ENCODE peak calls at places on chromosomes 13 and 19, in seven cellular contexts. One of them, this sample, is unnamed.

GRCh38 chr19:18310966-18311365 is 11.9 kb downstream of the LSM4 start:
- DNase-seq in transverse colon: no peak
- DNase-seq in heart right ventricle: no peak
- DNase-seq in thoracic aorta: no peak
- DNase-seq in AG10803: no peak
- DNase-seq in IMR-90: no peak
- DNase-seq in astrocyte of the cerebellum: no peak
- DNase-seq in this sample: no peak

GRCh38 chr13:28474491-28475134 is 20.3 kb downstream of the FLT1 start:
- DNase-seq in transverse colon: no peak
- DNase-seq in heart right ventricle: no peak
- DNase-seq in AG10803: peak
- DNase-seq in IMR-90: no peak
- DNase-seq in thoracic aorta: no peak
- DNase-seq in astrocyte of the cerebellum: no peak
- DNase-seq in this sample: no peak

GRCh38 chr19:48448563-48448962 is 2.8 kb downstream of the GRWD1 start:
- DNase-seq in astrocyte of the cerebellum: no peak
- DNase-seq in heart right ventricle: no peak
- DNase-seq in thoracic aorta: no peak
- DNase-seq in IMR-90: no peak
- DNase-seq in transverse colon: no peak
- DNase-seq in AG10803: no peak
- DNase-seq in this sample: no peak

GRCh38 chr19:40322951-40323615 is 25.1 kb downstream of the C19orf47 start:
- DNase-seq in astrocyte of the cerebellum: no peak
- DNase-seq in heart right ventricle: no peak
- DNase-seq in transverse colon: no peak
- DNase-seq in IMR-90: no peak
- DNase-seq in thoracic aorta: no peak
- DNase-seq in AG10803: no peak
- DNase-seq in this sample: no peak

GRCh38 chr13:73129023-73129422 is 70.2 kb downstream of the KLF5 start:
- DNase-seq in heart right ventricle: no peak
- DNase-seq in AG10803: no peak
- DNase-seq in astrocyte of the cerebellum: no peak
- DNase-seq in thoracic aorta: no peak
- DNase-seq in transverse colon: no peak
- DNase-seq in IMR-90: peak
- DNase-seq in this sample: no peak

GRCh38 chr19:45866400-45867176 is 2.5 kb downstream of the FOXA3 start:
- DNase-seq in thoracic aorta: no peak
- DNase-seq in astrocyte of the cerebellum: no peak
- DNase-seq in transverse colon: peak
- DNase-seq in heart right ventricle: no peak
- DNase-seq in IMR-90: no peak
- DNase-seq in AG10803: no peak
- DNase-seq in this sample: no peak

GRCh38 chr13:113299951-113300350 is 2.9 kb downstream of the LAMP1 start:
- DNase-seq in IMR-90: no peak
- DNase-seq in AG10803: no peak
- DNase-seq in astrocyte of the cerebellum: no peak
- DNase-seq in heart right ventricle: no peak
- DNase-seq in transverse colon: no peak
- DNase-seq in thoracic aorta: no peak
- DNase-seq in this sample: no peak

GRCh38 chr19:35109395-35110112 is 6.1 kb upstream of the FXYD3 start:
- DNase-seq in astrocyte of the cerebellum: no peak
- DNase-seq in heart right ventricle: no peak
- DNase-seq in AG10803: no peak
- DNase-seq in thoracic aorta: no peak
- DNase-seq in IMR-90: no peak
- DNase-seq in transverse colon: peak
- DNase-seq in this sample: no peak

GRCh38 chr13:114124921-114125320 is 7.5 kb downstream of the RASA3 start:
- DNase-seq in astrocyte of the cerebellum: peak
- DNase-seq in transverse colon: no peak
- DNase-seq in thoracic aorta: no peak
- DNase-seq in heart right ventricle: no peak
- DNase-seq in IMR-90: peak
- DNase-seq in AG10803: peak
- DNase-seq in this sample: peak

GRCh38 chr13:76939215-76939614 is 9.1 kb upstream of the ACOD1 start:
- DNase-seq in astrocyte of the cerebellum: no peak
- DNase-seq in heart right ventricle: no peak
- DNase-seq in transverse colon: no peak
- DNase-seq in AG10803: peak
- DNase-seq in thoracic aorta: no peak
- DNase-seq in IMR-90: peak
- DNase-seq in this sample: no peak

GRCh38 chr13:32330438-32330837 is 15.1 kb downstream of the BRCA2 start:
- DNase-seq in transverse colon: no peak
- DNase-seq in heart right ventricle: no peak
- DNase-seq in IMR-90: peak
- DNase-seq in thoracic aorta: no peak
- DNase-seq in AG10803: peak
- DNase-seq in astrocyte of the cerebellum: no peak
- DNase-seq in this sample: no peak

GRCh38 chr13:44573790-44574465 is 2.2 kb downstream of the TSC22D1 start:
- DNase-seq in astrocyte of the cerebellum: peak
- DNase-seq in transverse colon: no peak
- DNase-seq in AG10803: peak
- DNase-seq in thoracic aorta: no peak
- DNase-seq in heart right ventricle: no peak
- DNase-seq in IMR-90: peak
- DNase-seq in this sample: no peak
- TF ChIP-seq CTCF in astrocyte of the cerebellum: peak
- TF ChIP-seq CTCF in transverse colon: peak
- TF ChIP-seq CTCF in AG10803: peak
- TF ChIP-seq CTCF in thoracic aorta: peak
- TF ChIP-seq CTCF in heart right ventricle: peak
- TF ChIP-seq CTCF in IMR-90: peak
- TF ChIP-seq CTCF in this sample: peak

GRCh38 chr13:85900521-85900920 is 101.3 kb upstream of the SLITRK6 start:
- DNase-seq in IMR-90: no peak
- DNase-seq in thoracic aorta: no peak
- DNase-seq in AG10803: no peak
- DNase-seq in astrocyte of the cerebellum: no peak
- DNase-seq in heart right ventricle: no peak
- DNase-seq in transverse colon: no peak
- DNase-seq in this sample: no peak

DNA sequence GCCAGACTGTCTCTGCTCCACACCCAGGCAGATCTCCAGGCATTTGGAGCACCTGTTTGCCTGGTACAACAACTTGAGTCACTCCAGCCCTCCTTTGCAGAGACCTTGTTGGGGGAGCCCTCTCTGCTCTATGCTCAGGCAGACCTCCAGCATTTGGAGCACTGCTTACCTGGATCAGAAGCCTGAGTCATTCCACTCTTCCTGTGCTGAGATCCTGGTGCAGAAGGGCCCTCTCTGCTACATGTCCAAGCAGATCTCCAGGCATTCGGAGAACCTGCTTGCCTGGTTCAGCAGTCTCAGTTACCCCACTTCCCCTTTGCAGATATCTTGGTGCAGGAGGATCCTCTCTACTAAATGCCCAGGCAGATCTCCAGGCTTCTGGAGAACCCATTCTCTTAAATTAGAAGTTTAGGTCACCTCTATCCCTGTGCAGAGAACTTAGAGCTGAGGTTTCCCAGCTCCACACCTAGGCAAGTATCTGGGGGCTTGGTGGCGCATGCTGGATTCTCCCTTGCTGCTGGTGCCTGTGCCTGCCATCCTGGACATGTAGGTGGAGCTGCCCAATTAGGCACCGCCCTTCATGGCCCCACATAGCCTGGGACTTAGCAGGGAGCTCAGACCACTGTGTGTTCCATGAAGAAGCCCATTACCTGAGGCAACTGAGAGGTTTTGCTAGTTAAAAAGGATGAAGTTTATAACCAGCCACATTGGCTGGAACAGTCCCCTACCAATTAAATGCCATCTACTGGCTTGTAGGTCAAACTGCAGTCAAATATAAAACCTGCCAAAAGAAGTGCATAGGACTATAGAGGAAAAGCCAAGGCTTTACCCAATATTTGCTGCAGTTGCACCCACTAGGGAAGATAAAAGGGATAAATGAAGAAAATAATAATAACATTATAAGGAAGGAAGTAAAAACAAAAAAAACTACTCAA is 97.6 kb upstream of the SLITRK6 start:
- DNase-seq in heart right ventricle: no peak
- DNase-seq in astrocyte of the cerebellum: no peak
- DNase-seq in IMR-90: peak
- DNase-seq in AG10803: no peak
- DNase-seq in thoracic aorta: no peak
- DNase-seq in transverse colon: no peak
- DNase-seq in this sample: no peak
- TF ChIP-seq CTCF in heart right ventricle: no peak
- TF ChIP-seq CTCF in astrocyte of the cerebellum: no peak
- TF ChIP-seq CTCF in IMR-90: peak
- TF ChIP-seq CTCF in AG10803: no peak
- TF ChIP-seq CTCF in thoracic aorta: no peak
- TF ChIP-seq CTCF in transverse colon: no peak
- TF ChIP-seq CTCF in this sample: no peak

GRCh38 chr19:13842294-13843103 is 34.4 kb upstream of the NANOS3 start:
- DNase-seq in heart right ventricle: peak
- DNase-seq in thoracic aorta: peak
- DNase-seq in AG10803: peak
- DNase-seq in transverse colon: peak
- DNase-seq in IMR-90: peak
- DNase-seq in astrocyte of the cerebellum: no peak
- DNase-seq in this sample: peak
- TF ChIP-seq CTCF in heart right ventricle: peak
- TF ChIP-seq CTCF in thoracic aorta: no peak
- TF ChIP-seq CTCF in AG10803: no peak
- TF ChIP-seq CTCF in transverse colon: no peak
- TF ChIP-seq CTCF in IMR-90: no peak
- TF ChIP-seq CTCF in astrocyte of the cerebellum: no peak
- TF ChIP-seq CTCF in this sample: no peak

GRCh38 chr19:5839312-5840017 is at the start of gene FUT6:
- DNase-seq in transverse colon: peak
- DNase-seq in thoracic aorta: no peak
- DNase-seq in astrocyte of the cerebellum: no peak
- DNase-seq in IMR-90: no peak
- DNase-seq in AG10803: no peak
- DNase-seq in heart right ventricle: no peak
- DNase-seq in this sample: no peak
- TF ChIP-seq CTCF in transverse colon: no peak
- TF ChIP-seq CTCF in thoracic aorta: no peak
- TF ChIP-seq CTCF in astrocyte of the cerebellum: no peak
- TF ChIP-seq CTCF in IMR-90: no peak
- TF ChIP-seq CTCF in AG10803: no peak
- TF ChIP-seq CTCF in heart right ventricle: no peak
- TF ChIP-seq CTCF in this sample: no peak

GRCh38 chr19:43572172-43572588 is 3.1 kb downstream of the XRCC1 start:
- DNase-seq in thoracic aorta: no peak
- DNase-seq in heart right ventricle: no peak
- DNase-seq in AG10803: no peak
- DNase-seq in IMR-90: no peak
- DNase-seq in transverse colon: no peak
- DNase-seq in astrocyte of the cerebellum: no peak
- DNase-seq in this sample: no peak

GRCh38 chr19:43576479-43576878 is 878 bp downstream of the PINLYP start:
- DNase-seq in heart right ventricle: no peak
- DNase-seq in AG10803: no peak
- DNase-seq in transverse colon: no peak
- DNase-seq in IMR-90: no peak
- DNase-seq in astrocyte of the cerebellum: no peak
- DNase-seq in thoracic aorta: no peak
- DNase-seq in this sample: no peak

GRCh38 chr19:43574424-43575155 is 737 bp downstream of the XRCC1 start:
- DNase-seq in IMR-90: peak
- DNase-seq in heart right ventricle: no peak
- DNase-seq in thoracic aorta: no peak
- DNase-seq in AG10803: no peak
- DNase-seq in transverse colon: no peak
- DNase-seq in astrocyte of the cerebellum: no peak
- DNase-seq in this sample: no peak

GRCh38 chr19:43575955-43576451 is 402 bp downstream of the PINLYP start:
- DNase-seq in AG10803: no peak
- DNase-seq in IMR-90: no peak
- DNase-seq in astrocyte of the cerebellum: no peak
- DNase-seq in heart right ventricle: no peak
- DNase-seq in thoracic aorta: no peak
- DNase-seq in transverse colon: no peak
- DNase-seq in this sample: no peak

GRCh38 chr19:43575156-43575950 is at the start of the genes PINLYP and XRCC1:
- DNase-seq in AG10803: peak
- DNase-seq in IMR-90: peak
- DNase-seq in astrocyte of the cerebellum: peak
- DNase-seq in thoracic aorta: peak
- DNase-seq in heart right ventricle: peak
- DNase-seq in transverse colon: peak
- DNase-seq in this sample: peak
- TF ChIP-seq CTCF in AG10803: no peak
- TF ChIP-seq CTCF in IMR-90: no peak
- TF ChIP-seq CTCF in astrocyte of the cerebellum: no peak
- TF ChIP-seq CTCF in thoracic aorta: no peak
- TF ChIP-seq CTCF in heart right ventricle: no peak
- TF ChIP-seq CTCF in transverse colon: no peak
- TF ChIP-seq CTCF in this sample: no peak

DNA sequence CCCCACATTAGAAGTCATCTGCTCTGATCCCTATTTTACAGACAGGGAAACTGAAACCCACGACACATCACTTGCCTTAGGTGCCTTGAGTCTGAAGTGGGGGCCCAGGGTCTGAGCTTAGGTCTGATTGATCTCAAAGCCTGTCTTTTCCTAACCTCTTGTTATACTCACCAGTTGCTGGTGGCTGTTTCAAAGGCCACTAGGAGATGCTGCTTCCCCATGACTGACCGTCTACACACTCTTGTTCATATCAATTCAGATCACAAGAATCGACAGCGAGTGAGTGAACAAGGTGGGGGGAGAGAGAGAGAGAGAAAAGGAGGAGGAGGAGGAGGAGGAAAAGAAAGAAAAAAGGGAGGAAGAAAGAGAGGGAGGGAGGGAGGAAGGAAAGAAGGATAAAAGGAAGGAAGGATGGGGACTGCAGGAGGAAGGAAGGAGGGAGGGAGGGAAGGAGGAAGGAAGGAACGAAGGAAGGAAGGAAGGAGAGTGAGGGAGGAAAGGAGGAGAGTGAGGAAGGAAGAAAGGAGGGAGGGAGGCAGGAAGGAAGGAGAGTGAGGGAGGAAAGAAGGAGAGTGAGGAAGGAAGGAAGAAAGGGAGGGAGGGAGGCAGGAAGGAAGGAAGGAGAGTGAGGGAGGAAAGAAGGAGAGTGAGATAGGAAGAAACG is 3.3 kb downstream of the OR10H1 start:
- DNase-seq in IMR-90: no peak
- DNase-seq in thoracic aorta: no peak
- DNase-seq in transverse colon: peak
- DNase-seq in heart right ventricle: no peak
- DNase-seq in AG10803: peak
- DNase-seq in astrocyte of the cerebellum: no peak
- DNase-seq in this sample: no peak
- TF ChIP-seq CTCF in IMR-90: no peak
- TF ChIP-seq CTCF in thoracic aorta: no peak
- TF ChIP-seq CTCF in transverse colon: peak
- TF ChIP-seq CTCF in heart right ventricle: no peak
- TF ChIP-seq CTCF in AG10803: peak
- TF ChIP-seq CTCF in astrocyte of the cerebellum: no peak
- TF ChIP-seq CTCF in this sample: no peak